ENCODE peak calls at places on chromosomes 11 and 22, in eight cellular contexts. One of them, this sample, is unnamed.

GRCh38 chr22:26161746-26162145 is 7.5 kb upstream of the SEZ6L start:
- DNase-seq in body of pancreas: no peak
- DNase-seq in GM23338: no peak
- DNase-seq in heart right ventricle: no peak
- DNase-seq in endothelial cell of umbilical vein: no peak
- DNase-seq in astrocyte of the cerebellum: no peak
- DNase-seq in fibroblast of lung: no peak
- DNase-seq in cardiac fibroblast: no peak
- DNase-seq in this sample: no peak

GRCh38 chr22:46533434-46533833 is 4.0 kb downstream of the CELSR1 start:
- DNase-seq in fibroblast of lung: no peak
- DNase-seq in body of pancreas: no peak
- DNase-seq in astrocyte of the cerebellum: no peak
- DNase-seq in cardiac fibroblast: no peak
- DNase-seq in endothelial cell of umbilical vein: no peak
- DNase-seq in GM23338: peak; percentile 38
- DNase-seq in heart right ventricle: no peak
- DNase-seq in this sample: no peak

GRCh38 chr11:3375552-3375951 is 3.4 kb downstream of the ZNF195 start:
- DNase-seq in fibroblast of lung: peak; percentile 41
- DNase-seq in cardiac fibroblast: peak; percentile 4
- DNase-seq in astrocyte of the cerebellum: no peak
- DNase-seq in body of pancreas: no peak
- DNase-seq in heart right ventricle: no peak
- DNase-seq in endothelial cell of umbilical vein: no peak
- DNase-seq in GM23338: no peak
- DNase-seq in this sample: peak; percentile 63

GRCh38 chr22:17191163-17191562 is 28.1 kb downstream of the ADA2 start:
- DNase-seq in heart right ventricle: no peak
- DNase-seq in GM23338: no peak
- DNase-seq in body of pancreas: no peak
- DNase-seq in cardiac fibroblast: no peak
- DNase-seq in fibroblast of lung: peak; percentile 69
- DNase-seq in endothelial cell of umbilical vein: no peak
- DNase-seq in astrocyte of the cerebellum: peak; percentile 47
- DNase-seq in this sample: peak; percentile 60

GRCh38 chr11:9681583-9682372 is 17.9 kb downstream of the SWAP70 start:
- DNase-seq in endothelial cell of umbilical vein: no peak
- DNase-seq in astrocyte of the cerebellum: no peak
- DNase-seq in GM23338: no peak
- DNase-seq in cardiac fibroblast: no peak
- DNase-seq in heart right ventricle: no peak
- DNase-seq in fibroblast of lung: no peak
- DNase-seq in body of pancreas: no peak
- DNase-seq in this sample: no peak

GRCh38 chr11:59291228-59291627 is 67.5 kb upstream of the OR5AN1 start:
- DNase-seq in cardiac fibroblast: no peak
- DNase-seq in astrocyte of the cerebellum: no peak
- DNase-seq in endothelial cell of umbilical vein: no peak
- DNase-seq in fibroblast of lung: no peak
- DNase-seq in GM23338: no peak
- DNase-seq in heart right ventricle: no peak
- DNase-seq in body of pancreas: peak; percentile 58
- DNase-seq in this sample: no peak

GRCh38 chr11:19347911-19348310 is 107.2 kb upstream of the E2F8 start:
- DNase-seq in endothelial cell of umbilical vein: no peak
- DNase-seq in astrocyte of the cerebellum: no peak
- DNase-seq in fibroblast of lung: no peak
- DNase-seq in GM23338: no peak
- DNase-seq in body of pancreas: no peak
- DNase-seq in cardiac fibroblast: peak; percentile 28
- DNase-seq in heart right ventricle: no peak
- DNase-seq in this sample: no peak

GRCh38 chr11:131408011-131408640 is 37.7 kb downstream of the NTM start:
- DNase-seq in astrocyte of the cerebellum: no peak
- DNase-seq in GM23338: peak; percentile 71
- DNase-seq in body of pancreas: peak; percentile 53
- DNase-seq in cardiac fibroblast: peak; percentile 49
- DNase-seq in fibroblast of lung: peak; percentile 25
- DNase-seq in heart right ventricle: no peak
- DNase-seq in endothelial cell of umbilical vein: no peak
- DNase-seq in this sample: peak; percentile 11

GRCh38 chr11:57307666-57308270 is 17.0 kb downstream of the TNKS1BP1 start:
- DNase-seq in astrocyte of the cerebellum: no peak
- DNase-seq in GM23338: no peak
- DNase-seq in endothelial cell of umbilical vein: no peak
- DNase-seq in cardiac fibroblast: no peak
- DNase-seq in fibroblast of lung: no peak
- DNase-seq in body of pancreas: no peak
- DNase-seq in heart right ventricle: no peak
- DNase-seq in this sample: no peak

GRCh38 chr22:27881404-27881803 is 37.7 kb downstream of the PITPNB start:
- DNase-seq in body of pancreas: peak; percentile 41
- DNase-seq in astrocyte of the cerebellum: peak; percentile 44
- DNase-seq in fibroblast of lung: peak; percentile 44
- DNase-seq in endothelial cell of umbilical vein: peak; percentile 34
- DNase-seq in heart right ventricle: no peak
- DNase-seq in cardiac fibroblast: peak; percentile 72
- DNase-seq in GM23338: no peak
- DNase-seq in this sample: peak; percentile 73

GRCh38 chr11:134045799-134046635 is 22.9 kb upstream of the JAM3 start:
- DNase-seq in astrocyte of the cerebellum: no peak
- DNase-seq in GM23338: peak; percentile 68
- DNase-seq in body of pancreas: peak; percentile 19
- DNase-seq in heart right ventricle: peak; percentile 50
- DNase-seq in fibroblast of lung: peak; percentile 16
- DNase-seq in endothelial cell of umbilical vein: no peak
- DNase-seq in cardiac fibroblast: peak; percentile 32
- DNase-seq in this sample: peak; percentile 31
- TF ChIP-seq CTCF in astrocyte of the cerebellum: peak; percentile 42
- TF ChIP-seq CTCF in GM23338: peak; percentile 77
- TF ChIP-seq CTCF in body of pancreas: peak; percentile 28
- TF ChIP-seq CTCF in heart right ventricle: peak; percentile 50
- TF ChIP-seq CTCF in fibroblast of lung: peak; percentile 45
- TF ChIP-seq CTCF in endothelial cell of umbilical vein: peak; percentile 55
- TF ChIP-seq CTCF in cardiac fibroblast: peak; percentile 21
- TF ChIP-seq CTCF in this sample: peak; percentile 54

GRCh38 chr11:61679893-61680621 is at the start of gene DAGLA:
- DNase-seq in body of pancreas: peak; percentile 86
- DNase-seq in GM23338: peak; percentile 73
- DNase-seq in cardiac fibroblast: peak; percentile 65
- DNase-seq in endothelial cell of umbilical vein: peak; percentile 54
- DNase-seq in fibroblast of lung: peak; percentile 42
- DNase-seq in astrocyte of the cerebellum: no peak
- DNase-seq in heart right ventricle: peak; percentile 82
- DNase-seq in this sample: peak; percentile 51
- H3K4me3 ChIP-seq in body of pancreas: peak within 1 kb of the TSS; percentile 26
- H3K4me3 ChIP-seq in GM23338: peak within 1 kb of the TSS; percentile 49
- H3K4me3 ChIP-seq in cardiac fibroblast: peak within 1 kb of the TSS; percentile 57
- H3K4me3 ChIP-seq in endothelial cell of umbilical vein: no peak within 1 kb of the TSS
- H3K4me3 ChIP-seq in fibroblast of lung: peak within 1 kb of the TSS; percentile 47
- H3K4me3 ChIP-seq in astrocyte of the cerebellum: peak within 1 kb of the TSS; percentile 42
- H3K4me3 ChIP-seq in heart right ventricle: peak within 1 kb of the TSS; percentile 42
- H3K4me3 ChIP-seq in this sample: peak within 1 kb of the TSS; percentile 54

GRCh38 chr11:111548542-111548941 is 8.0 kb downstream of the LAYN start:
- DNase-seq in cardiac fibroblast: no peak
- DNase-seq in GM23338: no peak
- DNase-seq in astrocyte of the cerebellum: no peak
- DNase-seq in body of pancreas: no peak
- DNase-seq in endothelial cell of umbilical vein: no peak
- DNase-seq in heart right ventricle: no peak
- DNase-seq in fibroblast of lung: no peak
- DNase-seq in this sample: no peak
- TF ChIP-seq CTCF in cardiac fibroblast: no peak
- TF ChIP-seq CTCF in GM23338: no peak
- TF ChIP-seq CTCF in astrocyte of the cerebellum: no peak
- TF ChIP-seq CTCF in body of pancreas: no peak
- TF ChIP-seq CTCF in endothelial cell of umbilical vein: no peak
- TF ChIP-seq CTCF in heart right ventricle: no peak
- TF ChIP-seq CTCF in fibroblast of lung: no peak
- TF ChIP-seq CTCF in this sample: no peak

GRCh38 chr11:117852309-117852708 is 24.1 kb downstream of the FXYD6 start:
- DNase-seq in fibroblast of lung: no peak
- DNase-seq in GM23338: no peak
- DNase-seq in body of pancreas: no peak
- DNase-seq in astrocyte of the cerebellum: no peak
- DNase-seq in endothelial cell of umbilical vein: no peak
- DNase-seq in heart right ventricle: no peak
- DNase-seq in cardiac fibroblast: no peak
- DNase-seq in this sample: no peak

GRCh38 chr11:117855452-117855851 is 21.0 kb downstream of the FXYD6 start:
- DNase-seq in heart right ventricle: no peak
- DNase-seq in cardiac fibroblast: no peak
- DNase-seq in astrocyte of the cerebellum: no peak
- DNase-seq in GM23338: peak; percentile 37
- DNase-seq in endothelial cell of umbilical vein: no peak
- DNase-seq in body of pancreas: no peak
- DNase-seq in fibroblast of lung: no peak
- DNase-seq in this sample: no peak

GRCh38 chr11:117851852-117852251 is 24.6 kb downstream of the FXYD6 start:
- DNase-seq in astrocyte of the cerebellum: peak; percentile 5
- DNase-seq in cardiac fibroblast: peak; percentile 26
- DNase-seq in heart right ventricle: no peak
- DNase-seq in GM23338: no peak
- DNase-seq in fibroblast of lung: peak; percentile 18
- DNase-seq in body of pancreas: no peak
- DNase-seq in endothelial cell of umbilical vein: no peak
- DNase-seq in this sample: no peak

GRCh38 chr11:117849781-117850414 is 25.4 kb upstream of the FXYD2 start:
- DNase-seq in cardiac fibroblast: no peak
- DNase-seq in astrocyte of the cerebellum: no peak
- DNase-seq in heart right ventricle: no peak
- DNase-seq in fibroblast of lung: no peak
- DNase-seq in body of pancreas: no peak
- DNase-seq in endothelial cell of umbilical vein: no peak
- DNase-seq in GM23338: no peak
- DNase-seq in this sample: no peak

DNA sequence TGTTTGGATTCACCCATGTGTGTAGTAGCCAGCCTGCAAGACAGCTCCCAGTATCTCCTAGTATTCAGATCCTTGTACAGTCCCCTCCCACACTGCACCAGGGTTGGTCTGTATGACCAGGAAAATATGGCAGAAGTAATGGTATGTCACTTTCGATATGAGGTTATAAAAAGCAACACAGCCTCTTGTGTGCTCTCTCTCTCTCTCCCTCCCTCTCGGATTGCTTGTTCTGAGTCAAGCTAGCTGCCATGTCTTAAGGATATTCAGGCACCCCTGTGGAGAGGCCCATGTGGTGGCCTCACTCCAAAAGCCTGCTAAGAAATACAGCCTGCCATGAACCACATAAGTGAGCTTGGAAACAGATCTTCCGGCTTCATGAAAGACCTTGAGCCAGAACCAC is 25.4 kb downstream of the FXYD6 start:
- DNase-seq in cardiac fibroblast: peak; percentile 43
- DNase-seq in astrocyte of the cerebellum: peak; percentile 55
- DNase-seq in body of pancreas: no peak
- DNase-seq in fibroblast of lung: peak; percentile 18
- DNase-seq in GM23338: peak; percentile 41
- DNase-seq in heart right ventricle: no peak
- DNase-seq in endothelial cell of umbilical vein: no peak
- DNase-seq in this sample: no peak
- H3K4me3 ChIP-seq in cardiac fibroblast: no peak overlapping the region
- H3K4me3 ChIP-seq in astrocyte of the cerebellum: no peak overlapping the region
- H3K4me3 ChIP-seq in body of pancreas: no peak overlapping the region
- H3K4me3 ChIP-seq in fibroblast of lung: no peak overlapping the region
- H3K4me3 ChIP-seq in GM23338: no peak overlapping the region
- H3K4me3 ChIP-seq in heart right ventricle: no peak overlapping the region
- H3K4me3 ChIP-seq in endothelial cell of umbilical vein: no peak overlapping the region
- H3K4me3 ChIP-seq in this sample: no peak overlapping the region

DNA sequence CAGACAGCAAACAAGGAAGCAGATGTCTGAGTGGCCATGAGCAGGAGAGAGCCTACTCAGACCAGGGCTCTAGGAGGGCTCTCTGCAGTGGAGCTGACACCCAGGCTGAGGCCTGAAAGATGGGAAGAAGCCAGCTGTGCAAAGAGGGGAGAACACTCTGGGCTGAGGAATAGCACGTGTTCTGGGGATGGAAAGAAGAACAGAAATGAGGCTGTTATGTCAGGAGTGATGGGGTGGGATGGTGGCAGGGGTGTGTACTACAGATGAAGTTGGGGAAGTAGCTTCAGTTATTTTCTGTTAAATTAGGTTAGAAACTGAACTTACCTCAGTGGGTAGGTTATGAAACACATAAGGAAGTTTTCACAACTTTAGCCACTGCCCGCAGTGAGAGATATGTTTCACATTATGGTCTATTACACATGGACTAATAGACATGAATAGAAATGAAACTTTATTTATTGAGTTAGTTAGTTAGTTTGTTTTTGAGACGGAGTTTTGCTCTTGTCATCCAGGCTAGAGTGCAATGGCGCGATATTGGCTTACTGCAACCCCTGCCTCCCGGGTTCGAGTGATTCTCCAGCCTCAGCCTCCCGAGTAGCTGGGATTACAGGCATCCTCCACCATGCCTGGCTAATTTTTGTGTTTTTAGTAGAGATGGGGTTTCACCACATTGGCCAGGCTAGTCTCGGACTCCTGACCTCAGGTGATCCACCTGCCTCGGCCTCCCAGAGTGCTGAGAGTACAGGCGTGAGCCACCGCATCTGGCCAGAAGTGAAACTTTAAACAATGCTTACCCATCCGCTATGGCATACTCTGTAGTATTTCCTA is 7.8 kb downstream of the DCPS start:
- DNase-seq in body of pancreas: no peak
- DNase-seq in cardiac fibroblast: no peak
- DNase-seq in heart right ventricle: no peak
- DNase-seq in astrocyte of the cerebellum: no peak
- DNase-seq in fibroblast of lung: no peak
- DNase-seq in endothelial cell of umbilical vein: no peak
- DNase-seq in GM23338: no peak
- DNase-seq in this sample: no peak
- TF ChIP-seq CTCF in body of pancreas: no peak
- TF ChIP-seq CTCF in cardiac fibroblast: no peak
- TF ChIP-seq CTCF in heart right ventricle: no peak
- TF ChIP-seq CTCF in astrocyte of the cerebellum: no peak
- TF ChIP-seq CTCF in fibroblast of lung: no peak
- TF ChIP-seq CTCF in endothelial cell of umbilical vein: no peak
- TF ChIP-seq CTCF in GM23338: no peak
- TF ChIP-seq CTCF in this sample: no peak

DNA sequence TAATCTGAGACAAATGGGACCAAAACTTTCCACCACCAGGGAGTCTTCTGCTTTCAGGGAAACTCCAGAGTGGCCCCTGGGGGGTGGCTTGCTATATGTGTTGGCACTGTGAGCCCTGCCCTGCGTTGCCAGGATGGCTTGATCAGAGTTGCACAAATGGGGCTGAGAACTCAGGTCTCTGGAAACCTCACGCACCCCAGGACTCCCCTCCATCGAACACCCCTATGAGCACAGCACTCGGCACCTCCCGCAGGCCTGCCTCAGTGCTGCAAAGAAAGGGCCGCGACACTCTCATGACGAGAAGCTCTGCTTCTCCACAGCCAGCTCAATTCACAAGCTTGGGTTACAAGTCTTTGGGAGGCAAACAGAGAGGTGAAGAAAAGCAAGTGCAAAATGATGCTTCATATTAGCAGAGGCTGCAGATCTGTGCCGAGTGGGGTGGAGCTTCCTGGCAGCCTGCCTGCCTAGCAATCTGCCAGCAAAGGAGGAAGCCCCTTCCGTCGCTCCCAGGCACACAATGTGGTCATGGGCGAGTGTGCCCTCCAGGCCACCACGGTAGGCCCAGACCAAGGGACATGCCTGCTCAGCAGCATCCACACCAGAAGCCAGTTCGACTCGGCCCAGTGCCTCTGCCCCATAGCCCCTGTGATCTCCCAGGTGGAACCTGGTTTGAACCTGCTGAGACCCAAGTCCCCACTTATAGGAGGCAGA is 55.7 kb downstream of the MYH9 start:
- DNase-seq in body of pancreas: peak; percentile 63
- DNase-seq in cardiac fibroblast: peak; percentile 63
- DNase-seq in astrocyte of the cerebellum: no peak
- DNase-seq in endothelial cell of umbilical vein: peak; percentile 70
- DNase-seq in fibroblast of lung: peak; percentile 60
- DNase-seq in GM23338: no peak
- DNase-seq in heart right ventricle: peak; percentile 83
- DNase-seq in this sample: no peak
- H3K4me3 ChIP-seq in body of pancreas: no peak overlapping the region
- H3K4me3 ChIP-seq in cardiac fibroblast: peak overlapping the region; percentile 7
- H3K4me3 ChIP-seq in astrocyte of the cerebellum: no peak overlapping the region
- H3K4me3 ChIP-seq in endothelial cell of umbilical vein: no peak overlapping the region
- H3K4me3 ChIP-seq in fibroblast of lung: no peak overlapping the region
- H3K4me3 ChIP-seq in GM23338: no peak overlapping the region
- H3K4me3 ChIP-seq in heart right ventricle: no peak overlapping the region
- H3K4me3 ChIP-seq in this sample: no peak overlapping the region